ENCODE peak calls at places on chromosomes 3 and 15, in six cellular contexts. One of them, this sample, is unnamed.
A peak's percentile ranks its signal among the peaks of the same experiment; 100 is the strongest.

GRCh38 chr3:127847236-127847720 is 25.0 kb upstream of the MGLL start:
- DNase-seq in PC-3: no peak
- DNase-seq in GM23338: no peak
- DNase-seq in SK-N-SH: no peak
- DNase-seq in HCT116: no peak
- DNase-seq in neural progenitor cell: no peak
- DNase-seq in this sample: no peak

GRCh38 chr3:168847293-168847883 is 751.7 kb upstream of the GOLIM4 start:
- DNase-seq in PC-3: peak; percentile 66
- DNase-seq in GM23338: peak; percentile 78
- DNase-seq in SK-N-SH: peak; percentile 25
- DNase-seq in HCT116: no peak
- DNase-seq in neural progenitor cell: peak; percentile 57
- DNase-seq in this sample: peak; percentile 51

GRCh38 chr15:85527907-85528306 is 147.5 kb downstream of the AKAP13 start:
- DNase-seq in PC-3: no peak
- DNase-seq in GM23338: no peak
- DNase-seq in SK-N-SH: no peak
- DNase-seq in HCT116: no peak
- DNase-seq in neural progenitor cell: no peak
- DNase-seq in this sample: peak; percentile 34

GRCh38 chr15:73984208-73984979 is 7.7 kb downstream of the STOML1 start:
- DNase-seq in PC-3: no peak
- DNase-seq in GM23338: no peak
- DNase-seq in SK-N-SH: no peak
- DNase-seq in HCT116: no peak
- DNase-seq in neural progenitor cell: no peak
- DNase-seq in this sample: no peak

GRCh38 chr3:46368569-46368968 is 2.2 kb upstream of the CCR5 start:
- DNase-seq in PC-3: peak; percentile 68
- DNase-seq in GM23338: peak; percentile 77
- DNase-seq in SK-N-SH: peak; percentile 14
- DNase-seq in HCT116: no peak
- DNase-seq in neural progenitor cell: peak; percentile 70
- DNase-seq in this sample: peak; percentile 40

GRCh38 chr15:39594056-39594763 is 13.3 kb downstream of the THBS1 start:
- DNase-seq in PC-3: peak; percentile 7
- DNase-seq in GM23338: no peak
- DNase-seq in SK-N-SH: no peak
- DNase-seq in HCT116: no peak
- DNase-seq in neural progenitor cell: no peak
- DNase-seq in this sample: no peak

GRCh38 chr3:36891651-36892268 is 53.1 kb downstream of the TRANK1 start:
- DNase-seq in PC-3: no peak
- DNase-seq in GM23338: no peak
- DNase-seq in SK-N-SH: no peak
- DNase-seq in HCT116: no peak
- DNase-seq in neural progenitor cell: no peak
- DNase-seq in this sample: no peak

GRCh38 chr15:99993262-99993661 is 260.0 kb upstream of the LYSMD4 start:
- DNase-seq in PC-3: no peak
- DNase-seq in GM23338: no peak
- DNase-seq in SK-N-SH: no peak
- DNase-seq in HCT116: no peak
- DNase-seq in neural progenitor cell: no peak
- DNase-seq in this sample: no peak

GRCh38 chr15:70902105-70902504 is 9.5 kb downstream of the LRRC49 start:
- DNase-seq in PC-3: peak; percentile 85
- DNase-seq in GM23338: no peak
- DNase-seq in SK-N-SH: no peak
- DNase-seq in HCT116: peak; percentile 28
- DNase-seq in neural progenitor cell: no peak
- DNase-seq in this sample: peak; percentile 79

GRCh38 chr3:33592999-33593398 is 125.1 kb downstream of the CLASP2 start:
- DNase-seq in PC-3: no peak
- DNase-seq in GM23338: no peak
- DNase-seq in SK-N-SH: no peak
- DNase-seq in HCT116: no peak
- DNase-seq in neural progenitor cell: no peak
- DNase-seq in this sample: no peak

GRCh38 chr3:43453981-43454380 is 167.6 kb downstream of the SNRK start:
- DNase-seq in PC-3: no peak
- DNase-seq in GM23338: no peak
- DNase-seq in SK-N-SH: no peak
- DNase-seq in HCT116: no peak
- DNase-seq in neural progenitor cell: no peak
- DNase-seq in this sample: no peak

GRCh38 chr3:43001556-43002121 is 22.5 kb downstream of the GASK1A start:
- DNase-seq in PC-3: no peak
- DNase-seq in GM23338: no peak
- DNase-seq in SK-N-SH: no peak
- DNase-seq in HCT116: no peak
- DNase-seq in neural progenitor cell: no peak
- DNase-seq in this sample: no peak

GRCh38 chr3:111884411-111885018 is 25.4 kb downstream of the PHLDB2 start:
- DNase-seq in PC-3: no peak
- DNase-seq in GM23338: peak; percentile 26
- DNase-seq in SK-N-SH: no peak
- DNase-seq in HCT116: no peak
- DNase-seq in neural progenitor cell: no peak
- DNase-seq in this sample: no peak

GRCh38 chr3:63979093-63979492 is 44.2 kb downstream of the PSMD6 start:
- DNase-seq in PC-3: no peak
- DNase-seq in GM23338: no peak
- DNase-seq in SK-N-SH: no peak
- DNase-seq in HCT116: no peak
- DNase-seq in neural progenitor cell: no peak
- DNase-seq in this sample: no peak

GRCh38 chr3:2838533-2839157 is 271.5 kb downstream of the IL5RA start:
- DNase-seq in PC-3: no peak
- DNase-seq in GM23338: no peak
- DNase-seq in SK-N-SH: peak; percentile 20
- DNase-seq in HCT116: no peak
- DNase-seq in neural progenitor cell: peak; percentile 28
- DNase-seq in this sample: no peak

GRCh38 chr3:23685484-23686258 is 120.1 kb upstream of the UBE2E1 start:
- DNase-seq in PC-3: peak; percentile 100
- DNase-seq in GM23338: peak; percentile 17
- DNase-seq in SK-N-SH: peak; percentile 65
- DNase-seq in HCT116: peak; percentile 99
- DNase-seq in neural progenitor cell: no peak
- DNase-seq in this sample: peak; percentile 83

GRCh38 chr3:64267774-64268604 is 42.7 kb upstream of the PRICKLE2 start:
- DNase-seq in PC-3: no peak
- DNase-seq in GM23338: peak; percentile 88
- DNase-seq in SK-N-SH: no peak
- DNase-seq in HCT116: no peak
- DNase-seq in neural progenitor cell: peak; percentile 80
- DNase-seq in this sample: peak; percentile 73

GRCh38 chr3:29167180-29167579 is 113.7 kb upstream of the RBMS3 start:
- DNase-seq in PC-3: no peak
- DNase-seq in GM23338: no peak
- DNase-seq in SK-N-SH: no peak
- DNase-seq in HCT116: no peak
- DNase-seq in neural progenitor cell: no peak
- DNase-seq in this sample: no peak

GRCh38 chr3:29170894-29171582 is 109.8 kb upstream of the RBMS3 start:
- DNase-seq in PC-3: no peak
- DNase-seq in GM23338: no peak
- DNase-seq in SK-N-SH: no peak
- DNase-seq in HCT116: no peak
- DNase-seq in neural progenitor cell: no peak
- DNase-seq in this sample: no peak

GRCh38 chr3:29169456-29169855 is 111.4 kb upstream of the RBMS3 start:
- DNase-seq in PC-3: no peak
- DNase-seq in GM23338: no peak
- DNase-seq in SK-N-SH: peak; percentile 18
- DNase-seq in HCT116: no peak
- DNase-seq in neural progenitor cell: no peak
- DNase-seq in this sample: no peak

GRCh38 chr3:29168686-29169085 is 112.2 kb upstream of the RBMS3 start:
- DNase-seq in PC-3: no peak
- DNase-seq in GM23338: no peak
- DNase-seq in SK-N-SH: no peak
- DNase-seq in HCT116: no peak
- DNase-seq in neural progenitor cell: no peak
- DNase-seq in this sample: no peak

DNA sequence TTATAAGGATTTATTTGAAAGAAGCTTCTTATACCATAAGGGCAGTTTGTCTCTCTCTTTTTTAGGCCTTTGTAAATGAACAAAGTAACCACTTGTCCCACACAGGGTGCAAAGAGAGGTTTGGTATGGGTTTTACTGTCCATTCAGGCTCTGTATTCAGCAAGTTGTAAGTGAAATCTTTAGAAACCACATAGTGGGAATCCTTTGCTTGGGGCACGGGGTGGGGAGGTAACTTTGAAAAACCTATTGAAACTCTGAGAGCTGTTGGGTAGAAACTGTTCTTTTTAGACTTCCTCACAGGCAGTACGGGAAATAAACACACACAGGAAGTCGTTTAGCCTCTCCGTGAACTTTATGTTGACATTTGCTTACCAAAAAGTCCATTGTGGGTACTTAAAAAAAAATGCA is 109.3 kb upstream of the RBMS3 start:
- DNase-seq in PC-3: no peak
- DNase-seq in GM23338: no peak
- DNase-seq in SK-N-SH: no peak
- DNase-seq in HCT116: no peak
- DNase-seq in neural progenitor cell: peak; percentile 6
- DNase-seq in this sample: no peak
- TF ChIP-seq EZH2phosphoT487 in PC-3: no peak
- TF ChIP-seq EZH2phosphoT487 in GM23338: no peak
- TF ChIP-seq EZH2phosphoT487 in SK-N-SH: no peak
- TF ChIP-seq EZH2phosphoT487 in HCT116: no peak
- TF ChIP-seq EZH2phosphoT487 in neural progenitor cell: no peak
- TF ChIP-seq EZH2phosphoT487 in this sample: no peak

GRCh38 chr3:38137615-38138346 is 680 bp upstream of the MYD88 start:
- DNase-seq in PC-3: no peak
- DNase-seq in GM23338: peak; percentile 62
- DNase-seq in SK-N-SH: peak; percentile 44
- DNase-seq in HCT116: no peak
- DNase-seq in neural progenitor cell: peak; percentile 58
- DNase-seq in this sample: no peak
- TF ChIP-seq CTCF in PC-3: no peak
- TF ChIP-seq CTCF in GM23338: peak; percentile 32
- TF ChIP-seq CTCF in SK-N-SH: peak; percentile 18
- TF ChIP-seq CTCF in HCT116: peak; percentile 35
- TF ChIP-seq CTCF in neural progenitor cell: peak; percentile 32
- TF ChIP-seq CTCF in this sample: no peak

GRCh38 chr15:92891533-92892200 is 8.5 kb upstream of the CHD2 start:
- DNase-seq in PC-3: no peak
- DNase-seq in GM23338: no peak
- DNase-seq in SK-N-SH: no peak
- DNase-seq in HCT116: no peak
- DNase-seq in neural progenitor cell: no peak
- DNase-seq in this sample: no peak
- H3K4me3 ChIP-seq in PC-3: no peak overlapping the region
- H3K4me3 ChIP-seq in GM23338: no peak overlapping the region
- H3K4me3 ChIP-seq in SK-N-SH: no peak overlapping the region
- H3K4me3 ChIP-seq in HCT116: no peak overlapping the region
- H3K4me3 ChIP-seq in neural progenitor cell: no peak overlapping the region
- H3K4me3 ChIP-seq in this sample: no peak overlapping the region

GRCh38 chr15:66481107-66481856 is 16.3 kb downstream of the SNAPC5 start:
- DNase-seq in PC-3: peak; percentile 84
- DNase-seq in GM23338: no peak
- DNase-seq in SK-N-SH: no peak
- DNase-seq in HCT116: no peak
- DNase-seq in neural progenitor cell: no peak
- DNase-seq in this sample: peak; percentile 21

GRCh38 chr15:66480267-66480666 is 17.3 kb downstream of the SNAPC5 start:
- DNase-seq in PC-3: no peak
- DNase-seq in GM23338: no peak
- DNase-seq in SK-N-SH: no peak
- DNase-seq in HCT116: no peak
- DNase-seq in neural progenitor cell: no peak
- DNase-seq in this sample: no peak

GRCh38 chr15:66483131-66483566 is 14.4 kb downstream of the SNAPC5 start:
- DNase-seq in PC-3: peak; percentile 82
- DNase-seq in GM23338: no peak
- DNase-seq in SK-N-SH: no peak
- DNase-seq in HCT116: no peak
- DNase-seq in neural progenitor cell: no peak
- DNase-seq in this sample: no peak

GRCh38 chr15:66484539-66485112 is 12.9 kb downstream of the SNAPC5 start:
- DNase-seq in PC-3: no peak
- DNase-seq in GM23338: no peak
- DNase-seq in SK-N-SH: no peak
- DNase-seq in HCT116: no peak
- DNase-seq in neural progenitor cell: no peak
- DNase-seq in this sample: no peak

GRCh38 chr15:66482539-66482938 is 15.0 kb downstream of the SNAPC5 start:
- DNase-seq in PC-3: no peak
- DNase-seq in GM23338: no peak
- DNase-seq in SK-N-SH: no peak
- DNase-seq in HCT116: no peak
- DNase-seq in neural progenitor cell: no peak
- DNase-seq in this sample: no peak
- TF ChIP-seq EZH2phosphoT487 in PC-3: no peak
- TF ChIP-seq EZH2phosphoT487 in GM23338: no peak
- TF ChIP-seq EZH2phosphoT487 in SK-N-SH: no peak
- TF ChIP-seq EZH2phosphoT487 in HCT116: no peak
- TF ChIP-seq EZH2phosphoT487 in neural progenitor cell: no peak
- TF ChIP-seq EZH2phosphoT487 in this sample: no peak